ENCODE peak calls at places on chromosomes 6 and 20, in six cellular contexts. N is upper lobe of left lung, I is stomach, O is ovary, W is tibial nerve, G is transverse colon. A is an unnamed sample.

GRCh38 chr6:41416165-41416837 is 80.9 kb downstream of the NCR2 start:
- DNase-seq in N (no peak), I (no peak), O (no peak), W (no peak), G (no peak), A (no peak)

GRCh38 chr6:83062225-83062624 is 3.4 kb downstream of the UBE3D start:
- DNase-seq in N (no peak), I (no peak), O (no peak), W (no peak), G (no peak), A (no peak)

GRCh38 chr6:111210074-111210729 is 122.9 kb downstream of the SLC16A10 start:
- DNase-seq in N (no peak), I (no peak), O (no peak), W (no peak), G (no peak), A (no peak)

GRCh38 chr6:142871910-142872331 is 73.1 kb downstream of the HIVEP2 start:
- DNase-seq in N (peak; percentile 59), I (no peak), O (no peak), W (no peak), G (peak; percentile 59), A (no peak)

GRCh38 chr6:158040804-158041347 is 59.2 kb downstream of the SYNJ2 start:
- DNase-seq in N (no peak), I (no peak), O (no peak), W (no peak), G (no peak), A (no peak)

GRCh38 chr20:57627972-57628650 is 7.9 kb upstream of the ZBP1 start:
- DNase-seq in N (peak; percentile 58), I (no peak), O (no peak), W (peak; percentile 37), G (peak; percentile 44), A (peak; percentile 77)

GRCh38 chr6:139251377-139252017 is 40.3 kb downstream of the TXLNB start:
- DNase-seq in N (no peak), I (no peak), O (no peak), W (no peak), G (no peak), A (no peak)

GRCh38 chr6:28947831-28948270 is 24.1 kb upstream of the TRIM27 start:
- DNase-seq in N (no peak), I (no peak), O (no peak), W (no peak), G (peak; percentile 52), A (no peak)

GRCh38 chr6:29999426-29999825 is 57.1 kb downstream of the HLA-A start:
- DNase-seq in N (no peak), I (no peak), O (no peak), W (no peak), G (no peak), A (no peak)

GRCh38 chr6:108541843-108542795 is 18.6 kb upstream of the FOXO3 start:
- DNase-seq in N (peak; percentile 80), I (peak; percentile 81), O (peak; percentile 78), W (peak; percentile 30), G (peak; percentile 83), A (no peak)

GRCh38 chr20:57323034-57323433 is 6.6 kb upstream of the SPO11 start:
- DNase-seq in N (no peak), I (no peak), O (peak; percentile 64), W (no peak), G (peak; percentile 18), A (peak; percentile 81)

GRCh38 chr20:41734506-41734945 is 116.3 kb upstream of the CHD6 start:
- DNase-seq in N (peak; percentile 29), I (peak; percentile 49), O (no peak), W (no peak), G (peak; percentile 47), A (no peak)

GRCh38 chr20:18144541-18145099 is 7.0 kb downstream of the KAT14 start:
- DNase-seq in N (no peak), I (no peak), O (no peak), W (no peak), G (no peak), A (no peak)

GRCh38 chr6:166112580-166112979 is 55.1 kb downstream of the TBXT start:
- DNase-seq in N (no peak), I (no peak), O (no peak), W (no peak), G (no peak), A (no peak)

GRCh38 chr20:35956616-35957015 is 2.3 kb upstream of the SCAND1 start:
- DNase-seq in N (peak; percentile 39), I (no peak), O (no peak), W (no peak), G (peak; percentile 26), A (no peak)

GRCh38 chr6:130382872-130383490 is 17.2 kb downstream of the TMEM200A start:
- DNase-seq in N (no peak), I (no peak), O (no peak), W (no peak), G (no peak), A (no peak)

GRCh38 chr20:4434681-4435080 is 287.0 kb upstream of the PRND start:
- DNase-seq in N (no peak), I (no peak), O (no peak), W (no peak), G (no peak), A (no peak)

GRCh38 chr6:17281100-17281496 is at the start of gene RBM24:
- DNase-seq in N (peak; percentile 39), I (peak; percentile 61), O (peak; percentile 69), W (peak; percentile 21), G (peak; percentile 82), A (no peak)

GRCh38 chr20:41172296-41173140 is 35.2 kb downstream of the PLCG1 start:
- DNase-seq in N (peak; percentile 22), I (peak; percentile 25), O (peak; percentile 15), W (no peak), G (peak; percentile 8), A (peak; percentile 69)

GRCh38 chr20:63206878-63207277 is 9.1 kb downstream of the YTHDF1 start:
- DNase-seq in N (no peak), I (no peak), O (no peak), W (no peak), G (no peak), A (no peak)

GRCh38 chr20:2946988-2947961 is 74.0 kb downstream of the PTPRA start:
- DNase-seq in N (peak; percentile 31), I (no peak), O (no peak), W (no peak), G (no peak), A (no peak)
- TF ChIP-seq EP300 in N (no peak), I (no peak), O (no peak), W (peak; percentile 70), G (no peak), A (no peak)

GRCh38 chr6:153000243-153000642 is 2.3 kb downstream of the MTRF1L start:
- DNase-seq in N (no peak), I (no peak), O (no peak), W (no peak), G (no peak), A (no peak)
- H3K4me1 ChIP-seq in N (peaks cover 32% of the 10 kb centered on the region), I (peaks cover 23% of the 10 kb centered on the region), O (peaks cover 7% of the 10 kb centered on the region), W (peaks cover 57% of the 10 kb centered on the region), G (peaks cover 49% of the 10 kb centered on the region), A (peaks cover 42% of the 10 kb centered on the region)

GRCh38 chr6:149031545-149032317 is 284.9 kb downstream of the UST start:
- DNase-seq in N (no peak), I (no peak), O (peak; percentile 59), W (no peak), G (peak; percentile 21), A (no peak)
- TF ChIP-seq EP300 in N (no peak), I (no peak), O (no peak), W (no peak), G (no peak), A (no peak)

GRCh38 chr6:330948-331347 is 38.7 kb downstream of the DUSP22 start:
- DNase-seq in N (no peak), I (no peak), O (no peak), W (no peak), G (no peak), A (no peak)
- H3K4me1 ChIP-seq in N (peaks cover 14% of the 10 kb centered on the region), I (peaks cover 17% of the 10 kb centered on the region), O (peaks cover 3% of the 10 kb centered on the region), W (peaks cover 53% of the 10 kb centered on the region), G (peaks cover 43% of the 10 kb centered on the region), A (peaks cover 23% of the 10 kb centered on the region)

GRCh38 chr20:10861619-10862018 is 187.8 kb upstream of the JAG1 start:
- DNase-seq in N (no peak), I (peak; percentile 67), O (no peak), W (no peak), G (peak; percentile 69), A (no peak)
- TF ChIP-seq EP300 in N (no peak), I (no peak), O (no peak), W (no peak), G (no peak), A (no peak)

GRCh38 chr6:52536424-52536916 is 40.4 kb downstream of the TRAM2 start:
- DNase-seq in N (no peak), I (no peak), O (no peak), W (no peak), G (peak; percentile 65), A (no peak)

GRCh38 chr6:52539607-52540006 is 37.3 kb downstream of the TRAM2 start:
- DNase-seq in N (no peak), I (no peak), O (no peak), W (no peak), G (no peak), A (no peak)

GRCh38 chr6:52538921-52539354 is 37.9 kb downstream of the TRAM2 start:
- DNase-seq in N (no peak), I (no peak), O (no peak), W (no peak), G (no peak), A (no peak)

GRCh38 chr6:52537001-52537753 is 39.7 kb downstream of the TRAM2 start:
- DNase-seq in N (no peak), I (no peak), O (no peak), W (no peak), G (no peak), A (no peak)

GRCh38 chr6:52538252-52538905 is 38.5 kb downstream of the TRAM2 start:
- DNase-seq in N (no peak), I (no peak), O (no peak), W (no peak), G (no peak), A (no peak)
- H3K4me1 ChIP-seq in N (peaks cover 14% of the 10 kb centered on the region), I (peaks cover 10% of the 10 kb centered on the region), O (peaks cover 25% of the 10 kb centered on the region), W (peaks cover 78% of the 10 kb centered on the region), G (peaks cover 46% of the 10 kb centered on the region), A (peaks cover 41% of the 10 kb centered on the region)

DNA sequence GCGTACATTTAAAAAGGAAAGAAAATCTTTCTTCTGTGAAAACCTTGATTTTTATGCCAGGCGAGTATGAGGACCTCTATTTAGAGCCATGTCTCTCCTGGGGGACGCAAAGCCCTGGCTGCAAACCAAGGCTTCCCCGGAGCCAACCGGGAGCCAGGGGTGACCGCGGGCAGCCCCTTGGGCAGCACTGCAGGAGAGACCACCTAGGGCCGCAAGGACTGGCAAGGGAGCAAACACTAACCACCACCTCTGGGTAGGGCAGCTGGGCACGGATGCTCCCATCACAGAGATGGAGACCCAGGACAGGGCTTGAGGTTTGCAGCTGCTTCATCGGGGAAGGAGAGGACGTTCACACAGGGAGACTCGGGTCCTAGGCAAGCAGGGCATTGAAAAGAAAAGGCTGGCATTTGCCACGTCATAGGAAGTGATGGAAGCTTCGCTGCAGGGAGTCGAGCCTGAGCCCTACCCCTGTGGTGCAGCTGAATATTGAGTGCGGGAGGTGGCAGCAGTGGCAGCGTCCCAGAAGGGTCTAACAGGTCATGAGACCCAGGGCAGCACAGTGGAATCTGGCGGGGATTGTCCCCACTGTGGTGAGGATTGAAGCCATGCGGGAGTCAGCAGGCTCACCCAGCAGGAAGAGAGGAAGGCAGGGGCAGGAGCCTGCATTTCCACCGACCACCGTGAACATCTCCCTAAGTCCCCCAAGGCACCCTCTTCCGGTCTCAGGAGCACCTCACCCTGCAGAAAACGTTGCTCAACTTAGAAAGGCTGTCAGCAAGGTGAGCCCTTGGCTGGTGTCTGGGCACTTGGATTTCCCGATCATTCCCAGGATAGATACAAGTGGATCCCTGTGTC is 156.2 kb upstream of the CST7 start:
- DNase-seq in N (no peak), I (no peak), O (no peak), W (no peak), G (no peak), A (no peak)
- TF ChIP-seq EP300 in N (no peak), I (no peak), O (no peak), W (no peak), G (no peak), A (no peak)